ENCODE peak calls at places on chromosomes 16 and 17, in nine cellular contexts. One of them, this sample, is unnamed.
A peak's percentile ranks its signal among the peaks of the same experiment; 100 is the strongest.

GRCh38 chr17:38559025-38559879 is 46.5 kb downstream of the SRCIN1 start:
- DNase-seq in PC-9: peak; percentile 94
- DNase-seq in colonic mucosa: peak; percentile 94
- DNase-seq in AG04450: no peak
- DNase-seq in tibial nerve: peak; percentile 67
- DNase-seq in right cardiac atrium: peak; percentile 89
- DNase-seq in MG63: peak; percentile 44
- DNase-seq in psoas muscle: peak; percentile 87
- DNase-seq in spleen: peak; percentile 96
- DNase-seq in this sample: peak; percentile 91

GRCh38 chr16:83615981-83616380 is 191.8 kb upstream of the HSBP1 start:
- DNase-seq in AG04450: no peak
- DNase-seq in psoas muscle: no peak
- DNase-seq in tibial nerve: no peak
- DNase-seq in PC-9: no peak
- DNase-seq in MG63: no peak
- DNase-seq in spleen: no peak
- DNase-seq in colonic mucosa: no peak
- DNase-seq in right cardiac atrium: no peak
- DNase-seq in this sample: no peak

GRCh38 chr17:50051082-50051576 is 4.8 kb upstream of the ITGA3 start:
- DNase-seq in colonic mucosa: no peak
- DNase-seq in right cardiac atrium: peak; percentile 24
- DNase-seq in spleen: peak; percentile 56
- DNase-seq in MG63: peak; percentile 91
- DNase-seq in psoas muscle: peak; percentile 49
- DNase-seq in tibial nerve: no peak
- DNase-seq in PC-9: peak; percentile 95
- DNase-seq in AG04450: no peak
- DNase-seq in this sample: peak; percentile 73

GRCh38 chr16:83974475-83974874 is 6.4 kb downstream of the NECAB2 start:
- DNase-seq in PC-9: no peak
- DNase-seq in colonic mucosa: no peak
- DNase-seq in MG63: no peak
- DNase-seq in right cardiac atrium: peak; percentile 12
- DNase-seq in tibial nerve: no peak
- DNase-seq in AG04450: no peak
- DNase-seq in psoas muscle: no peak
- DNase-seq in spleen: no peak
- DNase-seq in this sample: no peak

GRCh38 chr16:12000032-12000431 is 23.5 kb downstream of the SNX29 start:
- DNase-seq in right cardiac atrium: no peak
- DNase-seq in spleen: no peak
- DNase-seq in tibial nerve: no peak
- DNase-seq in MG63: no peak
- DNase-seq in psoas muscle: no peak
- DNase-seq in colonic mucosa: no peak
- DNase-seq in PC-9: no peak
- DNase-seq in AG04450: no peak
- DNase-seq in this sample: no peak

GRCh38 chr16:68642047-68642435 is 3.1 kb upstream of the CDH3 start:
- DNase-seq in right cardiac atrium: no peak
- DNase-seq in psoas muscle: no peak
- DNase-seq in colonic mucosa: no peak
- DNase-seq in AG04450: no peak
- DNase-seq in PC-9: no peak
- DNase-seq in spleen: no peak
- DNase-seq in tibial nerve: no peak
- DNase-seq in MG63: no peak
- DNase-seq in this sample: no peak

GRCh38 chr17:37490638-37491614 is 1.2 kb downstream of the DUSP14 start:
- DNase-seq in right cardiac atrium: no peak
- DNase-seq in MG63: peak; percentile 89
- DNase-seq in spleen: no peak
- DNase-seq in AG04450: no peak
- DNase-seq in psoas muscle: peak; percentile 69
- DNase-seq in tibial nerve: no peak
- DNase-seq in colonic mucosa: peak; percentile 29
- DNase-seq in PC-9: peak; percentile 50
- DNase-seq in this sample: no peak

GRCh38 chr17:15444805-15445204 is 22.6 kb downstream of the CDRT4 start:
- DNase-seq in right cardiac atrium: no peak
- DNase-seq in colonic mucosa: no peak
- DNase-seq in PC-9: no peak
- DNase-seq in psoas muscle: no peak
- DNase-seq in MG63: no peak
- DNase-seq in AG04450: no peak
- DNase-seq in tibial nerve: no peak
- DNase-seq in spleen: no peak
- DNase-seq in this sample: no peak

GRCh38 chr16:2842340-2843000 is 12.4 kb downstream of the ZG16B start:
- DNase-seq in AG04450: no peak
- DNase-seq in psoas muscle: peak; percentile 88
- DNase-seq in PC-9: no peak
- DNase-seq in MG63: no peak
- DNase-seq in spleen: peak; percentile 89
- DNase-seq in tibial nerve: no peak
- DNase-seq in colonic mucosa: peak; percentile 53
- DNase-seq in right cardiac atrium: peak; percentile 84
- DNase-seq in this sample: peak; percentile 61

GRCh38 chr17:73952498-73953205 is 250.8 kb upstream of the RPL38 start:
- DNase-seq in MG63: peak; percentile 57
- DNase-seq in colonic mucosa: peak; percentile 64
- DNase-seq in tibial nerve: no peak
- DNase-seq in psoas muscle: peak; percentile 52
- DNase-seq in PC-9: no peak
- DNase-seq in right cardiac atrium: peak; percentile 75
- DNase-seq in spleen: peak; percentile 84
- DNase-seq in AG04450: no peak
- DNase-seq in this sample: no peak

GRCh38 chr16:5971924-5972323 is 874.3 kb upstream of the EEF2KMT start:
- DNase-seq in PC-9: no peak
- DNase-seq in tibial nerve: no peak
- DNase-seq in right cardiac atrium: no peak
- DNase-seq in colonic mucosa: no peak
- DNase-seq in psoas muscle: no peak
- DNase-seq in spleen: no peak
- DNase-seq in AG04450: no peak
- DNase-seq in MG63: no peak
- DNase-seq in this sample: no peak

GRCh38 chr16:84982434-84982833 is 28.9 kb downstream of the ZDHHC7 start:
- DNase-seq in psoas muscle: peak; percentile 80
- DNase-seq in colonic mucosa: peak; percentile 71
- DNase-seq in AG04450: no peak
- DNase-seq in PC-9: no peak
- DNase-seq in tibial nerve: no peak
- DNase-seq in spleen: no peak
- DNase-seq in MG63: no peak
- DNase-seq in right cardiac atrium: peak; percentile 42
- DNase-seq in this sample: no peak

GRCh38 chr17:78889525-78889924 is 13.5 kb downstream of the CEP295NL start:
- DNase-seq in right cardiac atrium: no peak
- DNase-seq in tibial nerve: no peak
- DNase-seq in MG63: no peak
- DNase-seq in spleen: no peak
- DNase-seq in AG04450: no peak
- DNase-seq in colonic mucosa: no peak
- DNase-seq in psoas muscle: no peak
- DNase-seq in PC-9: no peak
- DNase-seq in this sample: no peak
- H3K4me3 ChIP-seq in right cardiac atrium: no peak overlapping the region
- H3K4me3 ChIP-seq in tibial nerve: no peak overlapping the region
- H3K4me3 ChIP-seq in MG63: no peak overlapping the region
- H3K4me3 ChIP-seq in spleen: peak overlapping the region; percentile 19
- H3K4me3 ChIP-seq in AG04450: no peak overlapping the region
- H3K4me3 ChIP-seq in colonic mucosa: no peak overlapping the region
- H3K4me3 ChIP-seq in psoas muscle: no peak overlapping the region
- H3K4me3 ChIP-seq in PC-9: no peak overlapping the region
- H3K4me3 ChIP-seq in this sample: no peak overlapping the region

GRCh38 chr16:60646631-60647030 is 1389.6 kb downstream of the CDH8 start:
- DNase-seq in MG63: no peak
- DNase-seq in psoas muscle: no peak
- DNase-seq in right cardiac atrium: no peak
- DNase-seq in colonic mucosa: no peak
- DNase-seq in tibial nerve: no peak
- DNase-seq in PC-9: no peak
- DNase-seq in AG04450: no peak
- DNase-seq in spleen: no peak
- DNase-seq in this sample: no peak

GRCh38 chr16:60648260-60648659 is 1388.0 kb downstream of the CDH8 start:
- DNase-seq in colonic mucosa: no peak
- DNase-seq in psoas muscle: no peak
- DNase-seq in MG63: no peak
- DNase-seq in tibial nerve: no peak
- DNase-seq in right cardiac atrium: no peak
- DNase-seq in PC-9: no peak
- DNase-seq in spleen: no peak
- DNase-seq in AG04450: no peak
- DNase-seq in this sample: no peak

GRCh38 chr16:60645541-60645940 is 1390.7 kb downstream of the CDH8 start:
- DNase-seq in spleen: no peak
- DNase-seq in psoas muscle: no peak
- DNase-seq in PC-9: no peak
- DNase-seq in colonic mucosa: no peak
- DNase-seq in right cardiac atrium: no peak
- DNase-seq in MG63: no peak
- DNase-seq in AG04450: no peak
- DNase-seq in tibial nerve: no peak
- DNase-seq in this sample: no peak

GRCh38 chr16:60655514-60656153 is 1380.6 kb downstream of the CDH8 start:
- DNase-seq in tibial nerve: no peak
- DNase-seq in MG63: no peak
- DNase-seq in colonic mucosa: no peak
- DNase-seq in AG04450: no peak
- DNase-seq in psoas muscle: no peak
- DNase-seq in PC-9: no peak
- DNase-seq in spleen: no peak
- DNase-seq in right cardiac atrium: no peak
- DNase-seq in this sample: no peak

DNA sequence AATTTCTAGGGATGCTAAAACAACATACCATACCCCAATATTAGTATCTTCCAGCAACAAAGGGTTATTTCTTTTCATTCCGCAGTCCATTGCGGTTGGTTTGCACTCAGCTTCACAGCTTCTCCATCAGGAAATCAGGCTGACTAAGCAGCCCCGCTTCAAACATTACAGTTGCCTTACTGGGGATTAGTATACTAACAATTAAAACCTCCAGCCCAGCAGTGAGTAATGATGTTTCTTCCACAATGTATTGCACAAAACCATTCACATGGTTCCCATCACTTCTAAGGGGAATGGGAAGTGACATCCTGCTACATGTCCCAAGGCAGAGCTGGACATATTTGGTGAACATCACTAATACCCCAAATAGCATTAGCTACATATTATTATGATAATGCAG is 1384.9 kb downstream of the CDH8 start:
- DNase-seq in psoas muscle: no peak
- DNase-seq in right cardiac atrium: no peak
- DNase-seq in tibial nerve: no peak
- DNase-seq in MG63: no peak
- DNase-seq in AG04450: no peak
- DNase-seq in spleen: no peak
- DNase-seq in colonic mucosa: no peak
- DNase-seq in PC-9: no peak
- DNase-seq in this sample: no peak
- H3K9me3 ChIP-seq in psoas muscle: no peaks in the 10 kb centered on the region
- H3K9me3 ChIP-seq in right cardiac atrium: no peaks in the 10 kb centered on the region
- H3K9me3 ChIP-seq in tibial nerve: no peaks in the 10 kb centered on the region
- H3K9me3 ChIP-seq in MG63: no peaks in the 10 kb centered on the region
- H3K9me3 ChIP-seq in AG04450: peaks cover 2% of the 10 kb centered on the region
- H3K9me3 ChIP-seq in spleen: no peaks in the 10 kb centered on the region
- H3K9me3 ChIP-seq in colonic mucosa: no peaks in the 10 kb centered on the region
- H3K9me3 ChIP-seq in PC-9: no peaks in the 10 kb centered on the region
- H3K9me3 ChIP-seq in this sample: no peaks in the 10 kb centered on the region

GRCh38 chr16:30163538-30163937 is 19.9 kb upstream of the CORO1A start:
- DNase-seq in colonic mucosa: no peak
- DNase-seq in MG63: no peak
- DNase-seq in right cardiac atrium: no peak
- DNase-seq in PC-9: no peak
- DNase-seq in tibial nerve: no peak
- DNase-seq in AG04450: no peak
- DNase-seq in spleen: no peak
- DNase-seq in psoas muscle: no peak
- DNase-seq in this sample: no peak

DNA sequence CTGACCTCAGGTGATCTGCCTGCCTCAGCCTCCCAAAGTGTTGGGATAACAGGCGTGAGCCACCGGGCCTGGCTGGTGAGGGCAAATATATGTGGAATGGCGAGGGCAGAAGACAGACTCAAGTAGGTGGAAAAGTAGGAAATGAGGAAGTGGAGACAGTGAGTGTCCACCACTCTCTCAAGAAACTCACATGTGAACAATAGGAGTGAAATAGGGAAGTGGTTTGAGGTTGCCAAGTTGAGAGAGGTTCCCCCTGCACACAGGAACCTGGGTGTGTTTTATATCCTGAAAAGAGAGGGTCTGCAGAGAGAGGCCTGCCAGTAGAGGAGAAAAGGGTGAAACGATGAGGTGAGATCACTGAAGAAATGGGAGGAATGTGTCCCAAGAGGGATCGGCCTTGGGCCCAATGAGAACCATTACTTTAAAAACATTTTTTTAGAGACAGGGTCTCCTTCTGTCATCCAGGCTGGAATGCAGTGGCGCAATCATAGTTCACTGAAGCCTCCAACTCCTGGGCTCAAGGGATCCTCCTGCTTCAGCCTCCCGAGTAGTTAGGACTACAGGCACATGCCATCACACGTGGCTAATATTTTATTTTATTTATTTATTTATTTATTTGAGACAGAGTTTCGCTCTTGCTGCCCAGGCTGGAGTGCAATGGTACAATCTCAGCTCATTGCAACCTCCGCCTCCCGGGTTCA is 17.1 kb upstream of the CORO1A start:
- DNase-seq in MG63: no peak
- DNase-seq in PC-9: no peak
- DNase-seq in colonic mucosa: no peak
- DNase-seq in psoas muscle: no peak
- DNase-seq in AG04450: no peak
- DNase-seq in tibial nerve: no peak
- DNase-seq in right cardiac atrium: no peak
- DNase-seq in spleen: peak; percentile 74
- DNase-seq in this sample: no peak
- H3K4me3 ChIP-seq in MG63: no peak overlapping the region
- H3K4me3 ChIP-seq in PC-9: no peak overlapping the region
- H3K4me3 ChIP-seq in colonic mucosa: no peak overlapping the region
- H3K4me3 ChIP-seq in psoas muscle: no peak overlapping the region
- H3K4me3 ChIP-seq in AG04450: no peak overlapping the region
- H3K4me3 ChIP-seq in tibial nerve: no peak overlapping the region
- H3K4me3 ChIP-seq in right cardiac atrium: no peak overlapping the region
- H3K4me3 ChIP-seq in spleen: peak overlapping the region; percentile 3
- H3K4me3 ChIP-seq in this sample: no peak overlapping the region

DNA sequence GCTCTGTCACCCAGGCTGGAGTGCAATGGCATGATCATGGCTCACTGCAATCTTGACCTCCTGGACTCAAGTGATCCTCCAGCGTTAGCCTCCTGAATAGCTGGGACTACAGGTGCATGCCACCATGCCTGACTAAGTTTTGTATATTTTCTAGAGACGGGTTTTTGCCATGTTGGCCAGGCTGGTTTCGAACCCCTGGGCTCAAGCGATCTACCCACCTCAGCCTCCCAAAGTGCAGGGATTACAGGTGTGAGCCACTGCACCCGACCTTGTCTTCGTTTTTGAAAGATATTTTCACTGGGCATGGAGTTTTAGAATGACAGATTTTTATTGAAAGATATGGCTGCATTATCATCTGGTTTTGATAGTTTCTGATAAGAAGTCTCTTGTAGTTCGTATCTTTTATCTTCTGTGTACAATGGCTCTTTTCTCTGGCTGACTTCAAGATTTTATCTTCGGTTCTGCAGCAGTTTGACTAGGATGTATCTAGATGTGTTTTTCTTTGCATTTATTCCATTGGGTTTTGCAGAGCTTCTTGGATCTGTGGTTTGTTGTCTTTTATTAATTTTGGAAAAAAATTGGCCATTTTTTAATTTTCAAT is 14.6 kb downstream of the ADGRG5 start:
- DNase-seq in spleen: no peak
- DNase-seq in MG63: no peak
- DNase-seq in colonic mucosa: no peak
- DNase-seq in psoas muscle: no peak
- DNase-seq in tibial nerve: no peak
- DNase-seq in PC-9: no peak
- DNase-seq in right cardiac atrium: no peak
- DNase-seq in AG04450: no peak
- DNase-seq in this sample: no peak
- H3K9me3 ChIP-seq in spleen: peaks cover 30% of the 10 kb centered on the region
- H3K9me3 ChIP-seq in MG63: peaks cover 18% of the 10 kb centered on the region
- H3K9me3 ChIP-seq in colonic mucosa: no peaks in the 10 kb centered on the region
- H3K9me3 ChIP-seq in psoas muscle: no peaks in the 10 kb centered on the region
- H3K9me3 ChIP-seq in tibial nerve: peaks cover 12% of the 10 kb centered on the region
- H3K9me3 ChIP-seq in PC-9: no peaks in the 10 kb centered on the region
- H3K9me3 ChIP-seq in right cardiac atrium: no peaks in the 10 kb centered on the region
- H3K9me3 ChIP-seq in AG04450: peaks cover 18% of the 10 kb centered on the region
- H3K9me3 ChIP-seq in this sample: peaks cover 3% of the 10 kb centered on the region